ENCODE peak calls at places on chromosomes 4 and X, in four cellular contexts. R is cardiac muscle cell, C is right lobe of liver, Y is heart left ventricle. A is an unnamed sample.

GRCh38 chrX:113136841-113137240 is 296.2 kb upstream of the AMOT start:
- DNase-seq in C (no peak), Y (no peak), R (no peak), A (no peak)

GRCh38 chr4:81627617-81628016 is 155.9 kb upstream of the RASGEF1B start:
- DNase-seq in R (no peak), C (no peak), Y (no peak), A (no peak)

GRCh38 chr4:173528378-173529321 is 1.4 kb downstream of the HAND2 start:
- DNase-seq in Y (no peak), R (peak; percentile 62), C (no peak), A (no peak)

GRCh38 chr4:128342762-128343161 is 55.1 kb upstream of the PGRMC2 start:
- DNase-seq in Y (no peak), R (no peak), C (no peak), A (no peak)

GRCh38 chr4:89753601-89754066 is 83.3 kb downstream of the SNCA start:
- DNase-seq in R (peak; percentile 98), C (no peak), Y (no peak), A (no peak)

GRCh38 chr4:30948653-30949052 is 228.5 kb downstream of the PCDH7 start:
- DNase-seq in C (no peak), Y (no peak), R (peak; percentile 66), A (no peak)

GRCh38 chrX:129786210-129786651 is 6.5 kb downstream of the SASH3 start:
- DNase-seq in C (no peak), Y (no peak), R (no peak), A (no peak)

GRCh38 chr4:184450045-184450444 is 24.3 kb downstream of the IRF2 start:
- DNase-seq in Y (no peak), R (peak; percentile 65), C (no peak), A (no peak)

GRCh38 chr4:27242217-27242616 is 381.6 kb downstream of the STIM2 start:
- DNase-seq in R (no peak), C (no peak), Y (no peak), A (no peak)

GRCh38 chrX:120718969-120719368 is 89.1 kb upstream of the C1GALT1C1 start:
- DNase-seq in Y (no peak), R (no peak), C (no peak), A (no peak)

GRCh38 chrX:45781901-45782553 is 581.4 kb upstream of the DIPK2B start:
- DNase-seq in R (peak; percentile 69), C (no peak), Y (no peak), A (no peak)

GRCh38 chrX:47172971-47173792 is 20.4 kb upstream of the UBA1 start:
- DNase-seq in R (no peak), Y (peak; percentile 24), C (peak; percentile 25), A (peak; percentile 20)

GRCh38 chr4:182207806-182208483 is 35.3 kb upstream of the TENM3 start:
- DNase-seq in Y (no peak), R (peak; percentile 89), C (no peak), A (no peak)

GRCh38 chr4:170420255-170420693 is 330.5 kb upstream of the AADAT start:
- DNase-seq in C (no peak), R (no peak), Y (no peak), A (no peak)

GRCh38 chrX:11724122-11725017 is 33.7 kb upstream of the MSL3 start:
- DNase-seq in R (peak; percentile 56), C (no peak), Y (no peak), A (no peak)

GRCh38 chr4:152255437-152255836 is 280.5 kb downstream of the FBXW7 start:
- DNase-seq in R (no peak), C (no peak), Y (no peak), A (no peak)

GRCh38 chrX:78708171-78708570 is 39.3 kb upstream of the LPAR4 start:
- DNase-seq in C (no peak), R (peak; percentile 63), Y (no peak), A (no peak)

GRCh38 chr4:94882756-94883155 is 125.0 kb downstream of the BMPR1B start:
- DNase-seq in R (no peak), C (no peak), Y (no peak), A (no peak)

GRCh38 chr4:137263206-137263605 is 269.1 kb downstream of the PCDH18 start:
- DNase-seq in C (no peak), R (no peak), Y (no peak), A (no peak)

GRCh38 chrX:40011483-40012038 is 86.2 kb downstream of the BCOR start:
- DNase-seq in Y (no peak), C (no peak), R (no peak), A (no peak)
- H3K27ac ChIP-seq in Y (no peak overlapping the region), C (no peak overlapping the region), R (no peak overlapping the region), A (peak overlapping the region; percentile 92)

DNA sequence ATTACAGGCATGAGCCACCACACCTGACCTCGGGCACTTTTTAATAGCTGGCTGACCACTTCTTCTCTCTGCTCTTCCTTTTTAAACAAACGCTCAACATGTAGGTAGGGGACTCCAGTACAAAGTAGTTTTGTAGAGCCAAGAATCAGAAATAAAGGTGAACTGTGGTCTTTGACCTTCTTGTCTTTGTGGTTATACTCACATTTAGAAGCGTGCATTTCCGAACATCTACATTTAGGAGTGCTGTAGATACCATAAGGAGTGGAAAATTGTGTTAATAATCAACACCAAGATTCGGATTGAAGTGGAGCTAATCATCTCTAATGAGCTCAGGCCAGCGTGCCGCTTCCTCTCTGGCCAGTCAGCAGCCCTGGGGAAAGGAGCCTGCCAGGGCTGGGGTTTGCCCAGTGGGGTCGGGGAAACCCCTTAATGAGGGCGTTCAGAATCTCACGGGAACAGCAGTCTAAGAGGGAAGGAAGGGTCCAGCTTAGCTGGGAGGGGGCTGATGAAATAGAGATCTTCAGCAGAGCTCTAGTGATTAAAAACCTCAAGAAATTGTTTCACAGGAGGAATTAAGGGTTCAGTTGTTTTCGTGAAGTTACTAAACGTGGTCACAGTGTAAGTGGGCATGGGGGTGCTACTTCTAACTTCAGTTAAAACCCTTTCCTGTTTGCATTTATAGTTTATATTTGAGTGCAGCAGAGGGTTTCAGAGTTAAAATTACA is 81.2 kb downstream of the GAB1 start:
- DNase-seq in Y (no peak), R (no peak), C (no peak), A (no peak)
- H3K4me3 ChIP-seq in Y (no peak overlapping the region), R (no peak overlapping the region), C (no peak overlapping the region), A (no peak overlapping the region)

DNA sequence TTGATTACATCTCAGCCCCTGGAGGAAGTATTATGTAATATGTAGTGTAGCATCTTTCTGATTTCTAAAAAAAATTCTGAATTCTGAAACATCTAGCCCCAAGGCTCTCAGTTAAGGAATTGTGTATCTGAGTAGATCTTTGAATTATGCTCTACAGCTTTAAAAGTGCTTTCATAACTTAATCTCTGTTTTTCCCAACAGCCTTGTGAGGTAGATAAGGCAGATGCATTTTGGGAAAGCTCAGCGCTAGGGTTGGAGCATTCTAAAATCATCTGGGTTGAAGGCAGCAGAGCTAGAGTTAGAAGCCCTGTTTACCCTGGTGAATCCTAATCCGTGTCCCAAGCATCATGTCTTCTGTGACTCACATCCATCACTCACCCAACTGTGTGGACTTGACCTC is 49.8 kb downstream of the FNIP2 start:
- DNase-seq in R (no peak), C (no peak), Y (no peak), A (no peak)
- H3K27ac ChIP-seq in R (peak overlapping the region; percentile 57), C (peak overlapping the region; percentile 78), Y (peak overlapping the region; percentile 25), A (peak overlapping the region; percentile 60)

GRCh38 chr4:3703343-3703676 is 62.9 kb upstream of the ADRA2C start:
- DNase-seq in R (no peak), Y (no peak), C (peak; percentile 27), A (no peak)

GRCh38 chr4:3701271-3702083 is 64.7 kb upstream of the ADRA2C start:
- DNase-seq in R (no peak), C (peak; percentile 27), Y (no peak), A (no peak)

GRCh38 chr4:3703677-3704521 is 62.3 kb upstream of the ADRA2C start:
- DNase-seq in R (no peak), C (peak; percentile 35), Y (no peak), A (no peak)

GRCh38 chr4:3702084-3702521 is 64.1 kb upstream of the ADRA2C start:
- DNase-seq in C (peak; percentile 23), R (no peak), Y (no peak), A (no peak)

DNA sequence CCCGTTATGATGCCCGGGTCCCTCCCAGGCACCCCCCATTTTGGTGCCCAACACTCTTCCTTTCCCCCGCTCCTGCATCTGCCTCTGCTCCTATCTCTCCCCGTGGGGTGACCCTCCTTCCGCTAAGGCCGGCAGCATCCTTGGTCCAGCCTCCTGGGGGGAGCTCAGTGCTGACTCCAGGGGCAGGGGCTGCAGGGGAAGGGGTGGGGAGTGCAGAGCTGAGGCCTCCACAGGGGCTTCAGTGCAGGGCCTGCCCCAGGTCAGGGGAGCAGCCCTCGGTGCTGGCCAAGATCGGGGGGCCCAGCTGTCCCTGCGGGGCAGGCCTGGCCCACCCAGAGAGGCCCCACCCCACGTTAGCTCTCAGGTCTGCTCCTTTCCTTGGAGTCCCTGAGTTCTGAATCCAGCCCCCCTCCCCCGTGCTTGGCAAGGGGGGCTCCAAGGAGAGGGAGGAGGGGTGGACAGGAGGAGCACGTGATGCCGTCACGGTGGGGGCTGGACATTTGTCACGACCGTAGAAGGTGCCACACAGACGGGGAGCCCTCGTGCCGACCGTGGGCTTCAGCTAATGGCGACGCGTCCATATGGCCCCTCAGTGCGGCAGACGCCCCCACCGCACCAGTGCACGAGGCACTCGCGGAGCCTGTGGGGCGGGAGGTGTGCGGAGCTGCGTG is 63.5 kb upstream of the ADRA2C start:
- DNase-seq in C (peak; percentile 45), R (no peak), Y (no peak), A (no peak)
- H3K4me3 ChIP-seq in C (no peak overlapping the region), R (no peak overlapping the region), Y (no peak overlapping the region), A (no peak overlapping the region)

DNA sequence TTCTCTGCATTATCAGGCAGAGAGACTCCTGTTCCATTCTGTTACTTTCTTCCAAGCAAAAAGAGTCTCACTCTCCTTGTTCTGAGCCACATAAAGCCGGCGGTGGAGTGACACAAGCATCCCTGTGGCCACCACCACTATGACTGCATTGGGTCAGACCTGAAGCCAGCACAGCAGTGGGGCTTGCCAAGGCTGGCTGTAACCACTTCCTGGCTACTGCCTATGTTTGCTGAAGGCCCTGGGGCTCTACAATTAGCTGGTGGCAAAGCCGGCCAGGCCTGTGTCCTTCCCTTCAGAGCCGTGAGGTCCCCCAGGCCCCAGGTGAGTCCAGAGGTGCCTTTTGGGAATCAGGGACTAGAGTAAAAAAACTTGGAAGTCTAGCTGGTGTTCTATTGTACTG is 31.8 kb downstream of the PLAC8 start:
- DNase-seq in R (peak; percentile 10), C (no peak), Y (no peak), A (peak; percentile 45)
- H3K27ac ChIP-seq in R (no peak overlapping the region), C (no peak overlapping the region), Y (no peak overlapping the region), A (no peak overlapping the region)

DNA sequence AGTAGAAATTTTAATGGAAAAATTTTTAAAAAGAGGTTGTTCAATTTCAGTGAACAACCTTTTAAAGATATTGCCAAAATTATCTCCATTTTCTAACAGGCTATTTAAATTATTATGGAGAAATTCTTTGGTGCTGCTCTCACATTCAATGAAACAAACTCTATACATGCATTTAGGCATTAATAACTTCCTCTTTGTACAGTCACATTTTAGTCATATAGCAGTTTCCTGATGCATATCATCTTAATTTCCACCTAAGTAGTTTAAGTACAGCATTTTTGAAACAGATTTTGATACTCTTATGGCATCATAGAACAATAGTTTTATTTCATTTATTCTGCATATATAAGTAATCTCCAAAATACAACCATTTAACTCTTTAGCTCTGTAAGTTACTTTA is 500.1 kb downstream of the STPG2 start:
- DNase-seq in R (no peak), C (no peak), Y (no peak), A (no peak)
- H3K4me3 ChIP-seq in R (no peak overlapping the region), C (no peak overlapping the region), Y (no peak overlapping the region), A (no peak overlapping the region)